ENCODE peak calls at places on chromosomes 7 and 10, in six cellular contexts. X is GM06990; E is stimulated activated CD8-positive, alpha-beta memory T cell treated with anti-CD3 and anti-CD28 coated beads, Interleukin-7, amount 100 ng/mL, for 4 hours; Z is AG09309; C is suprapubic skin; Y is stimulated activated CD4-positive, alpha-beta T cell treated with anti-CD3 and anti-CD28 coated beads, TNF-alpha, amount 100 ng/mL, for 24 hours. R is an unnamed sample.

GRCh38 chr10:96512524-96512991 is 1.2 kb downstream of the TLL2 start:
- DNase-seq in X (peak; percentile 51), E (no peak), Z (no peak), C (peak; percentile 67), Y (no peak), R (no peak)

GRCh38 chr10:93991596-93992284 is 2.0 kb upstream of the PLCE1 start:
- DNase-seq in X (no peak), E (no peak), Z (no peak), C (no peak), Y (no peak), R (no peak)

GRCh38 chr10:97024181-97025073 is 161.3 kb downstream of the SLIT1 start:
- DNase-seq in X (peak; percentile 37), E (no peak), Z (peak; percentile 63), C (no peak), Y (no peak), R (no peak)

GRCh38 chr7:80078159-80078731 is 56.4 kb upstream of the GNAI1 start:
- DNase-seq in X (no peak), E (no peak), Z (no peak), C (no peak), Y (no peak), R (no peak)

GRCh38 chr10:84511106-84511505 is 182.7 kb downstream of the CCSER2 start:
- DNase-seq in X (no peak), E (no peak), Z (no peak), C (no peak), Y (no peak), R (no peak)

GRCh38 chr7:90163534-90163933 is 9.3 kb downstream of the STEAP1 start:
- DNase-seq in X (no peak), E (no peak), Z (no peak), C (no peak), Y (no peak), R (no peak)

GRCh38 chr10:73095479-73096021 is 1.1 kb downstream of the P4HA1 start:
- DNase-seq in X (peak; percentile 24), E (no peak), Z (no peak), C (no peak), Y (no peak), R (no peak)

GRCh38 chr10:35765039-35765662 is 123.1 kb upstream of the FZD8 start:
- DNase-seq in X (no peak), E (no peak), Z (no peak), C (no peak), Y (no peak), R (no peak)

GRCh38 chr7:148856035-148856881 is 27.8 kb downstream of the EZH2 start:
- DNase-seq in X (no peak), E (peak; percentile 12), Z (no peak), C (no peak), Y (peak; percentile 16), R (no peak)

GRCh38 chr10:116268976-116269375 is 4.0 kb downstream of the GFRA1 start:
- DNase-seq in X (no peak), E (no peak), Z (no peak), C (no peak), Y (no peak), R (no peak)

GRCh38 chr10:121544301-121544869 is 53.9 kb downstream of the FGFR2 start:
- DNase-seq in X (no peak), E (no peak), Z (no peak), C (no peak), Y (no peak), R (no peak)

GRCh38 chr10:125060851-125061556 is 99.4 kb downstream of the CTBP2 start:
- DNase-seq in X (peak; percentile 44), E (no peak), Z (peak; percentile 81), C (peak; percentile 95), Y (no peak), R (no peak)

R was measured in GM19239.